ENCODE peak calls at places on chromosomes 7 and 10, in six cellular contexts. I is endodermal cell, T is body of pancreas, M is neural progenitor cell, G is H9, K is mucosa of descending colon. Z is an unnamed sample.

GRCh38 chr10:91090761-91091529 is 129.5 kb upstream of the PCGF5 start:
- DNase-seq in T (no peak), M (no peak), K (no peak), G (no peak), I (no peak), Z (no peak)

GRCh38 chr10:62248465-62248864 is 20.2 kb downstream of the RTKN2 start:
- DNase-seq in I (no peak), T (no peak), G (no peak), K (no peak), M (no peak), Z (no peak)

GRCh38 chr10:112548535-112549276 is 101.7 kb downstream of the VTI1A start:
- DNase-seq in I (no peak), T (no peak), M (no peak), K (no peak), G (no peak), Z (no peak)

GRCh38 chr10:104299031-104299904 is 30.3 kb downstream of the GSTO2 start:
- DNase-seq in M (no peak), K (no peak), T (no peak), G (no peak), I (no peak), Z (no peak)

GRCh38 chr10:36494386-36494785 is 631.0 kb upstream of the ANKRD30A start:
- DNase-seq in K (no peak), M (no peak), I (no peak), T (no peak), G (no peak), Z (no peak)

GRCh38 chr10:48582970-48583369 is 21.9 kb downstream of the ARHGAP22 start:
- DNase-seq in I (no peak), G (no peak), T (no peak), K (no peak), M (no peak), Z (no peak)

GRCh38 chr7:23530901-23531793 is 634 bp downstream of the TRA2A start:
- DNase-seq in G (peak; percentile 45), M (peak; percentile 72), T (peak; percentile 62), I (peak; percentile 72), K (peak; percentile 69), Z (peak; percentile 76)

GRCh38 chr7:151570366-151570915 is 50.7 kb upstream of the RHEB start:
- DNase-seq in G (no peak), M (no peak), K (no peak), I (no peak), T (no peak), Z (no peak)

GRCh38 chr7:35722054-35722849 is 27.3 kb upstream of the HERPUD2 start:
- DNase-seq in K (no peak), M (no peak), G (no peak), I (no peak), T (no peak), Z (no peak)

GRCh38 chr7:155581107-155581830 is 34.9 kb upstream of the CNPY1 start:
- DNase-seq in K (no peak), G (no peak), T (no peak), M (no peak), I (no peak), Z (no peak)

GRCh38 chr10:67603086-67603485 is 92.9 kb downstream of the CTNNA3 start:
- DNase-seq in M (no peak), G (no peak), K (no peak), T (no peak), I (no peak), Z (no peak)

GRCh38 chr10:36351159-36351558 is 709.1 kb upstream of the FZD8 start:
- DNase-seq in M (no peak), I (no peak), G (no peak), T (no peak), K (no peak), Z (no peak)

DNA sequence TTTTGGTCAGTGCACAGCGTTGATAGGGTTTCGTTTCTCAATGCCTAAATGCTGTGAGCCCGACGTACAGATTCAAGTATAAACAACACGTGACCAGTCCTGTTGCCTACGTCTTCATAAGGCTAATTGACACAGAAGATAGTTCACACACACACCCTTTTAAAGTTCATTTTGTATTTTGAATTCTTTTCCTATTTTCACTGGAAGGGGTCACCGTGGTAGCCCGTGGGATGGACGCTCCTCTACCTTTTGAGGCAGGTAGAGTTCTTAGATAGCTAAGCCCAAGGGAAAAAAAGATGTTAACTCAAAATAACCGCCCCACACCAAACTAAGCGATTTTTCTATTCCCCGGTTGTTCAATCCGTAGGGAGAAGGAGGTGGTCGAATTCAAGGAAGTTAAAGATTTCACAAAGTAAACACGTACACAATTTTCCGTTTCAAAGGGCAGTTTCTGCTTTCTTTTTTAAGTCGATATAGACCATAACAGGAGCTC is 961 bp downstream of the KBTBD2 start:
- DNase-seq in T (peak; percentile 29), I (peak; percentile 57), G (no peak), M (peak; percentile 21), K (no peak), Z (peak; percentile 27)
- H3K4me1 ChIP-seq in T (peaks cover 52% of the 10 kb centered on the region), I (peaks cover 13% of the 10 kb centered on the region), G (no peaks in the 10 kb centered on the region), M (peaks cover 14% of the 10 kb centered on the region), K (peaks cover 42% of the 10 kb centered on the region), Z (peaks cover 23% of the 10 kb centered on the region)

GRCh38 chr10:125066704-125067447 is 93.5 kb downstream of the CTBP2 start:
- DNase-seq in T (no peak), M (no peak), K (no peak), I (no peak), G (no peak), Z (no peak)

GRCh38 chr10:125067764-125068163 is 92.6 kb downstream of the CTBP2 start:
- DNase-seq in G (no peak), M (no peak), I (no peak), T (no peak), K (no peak), Z (no peak)

GRCh38 chr10:125062244-125063208 is 97.8 kb downstream of the CTBP2 start:
- DNase-seq in I (no peak), T (no peak), K (peak; percentile 35), G (no peak), M (no peak), Z (no peak)

GRCh38 chr10:125063256-125063945 is 97.0 kb downstream of the CTBP2 start:
- DNase-seq in I (no peak), G (no peak), T (no peak), K (peak; percentile 26), M (no peak), Z (no peak)

DNA sequence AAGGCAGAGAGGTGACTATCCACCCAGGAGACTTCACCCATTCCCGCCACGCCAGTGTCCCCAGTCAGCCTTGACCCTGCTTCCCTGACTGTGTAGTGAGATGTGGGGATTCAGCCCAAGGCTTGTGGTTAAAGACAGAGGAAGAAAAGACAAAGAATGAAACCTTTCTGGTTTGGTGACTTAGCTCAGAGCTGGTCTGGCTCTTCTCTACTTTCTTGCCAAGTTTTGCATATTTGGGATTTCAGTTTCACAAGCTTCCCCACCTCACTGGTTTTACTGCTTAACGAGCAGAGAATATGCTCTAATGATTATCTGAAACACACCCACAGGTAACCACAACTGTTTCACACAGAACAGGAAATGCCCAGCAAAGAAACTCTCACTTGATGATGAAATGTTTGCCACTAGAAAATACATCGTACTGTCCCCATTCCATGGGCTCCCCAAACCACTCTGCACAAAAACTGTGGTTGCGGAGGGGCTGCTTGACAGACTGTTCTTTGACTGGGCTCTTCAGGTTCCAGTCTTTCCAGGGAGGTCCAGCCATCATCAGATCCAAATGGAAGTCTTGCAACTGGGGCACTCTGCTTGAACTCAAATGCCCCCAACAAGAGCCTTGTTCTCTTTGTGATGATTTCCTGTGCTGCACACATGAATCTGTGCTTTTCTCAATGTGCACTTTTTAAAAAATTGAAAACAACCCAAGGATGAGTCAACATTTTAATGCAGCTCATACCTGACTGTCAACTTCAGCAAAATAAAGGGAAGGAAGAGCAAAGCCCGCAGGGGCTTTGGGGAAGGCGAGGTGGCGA is 95.5 kb downstream of the CTBP2 start:
- DNase-seq in K (peak; percentile 49), G (no peak), I (no peak), T (no peak), M (no peak), Z (peak; percentile 58)
- H3K4me1 ChIP-seq in K (peaks cover 51% of the 10 kb centered on the region), G (peaks cover 10% of the 10 kb centered on the region), I (no peaks in the 10 kb centered on the region), T (peaks cover 81% of the 10 kb centered on the region), M (peaks cover 14% of the 10 kb centered on the region), Z (peaks cover 76% of the 10 kb centered on the region)

GRCh38 chr10:26251925-26252324 is 35.4 kb downstream of the GAD2 start:
- DNase-seq in M (no peak), I (no peak), G (no peak), T (no peak), K (no peak), Z (no peak)
- H3K4me1 ChIP-seq in M (no peaks in the 10 kb centered on the region), I (no peaks in the 10 kb centered on the region), G (no peaks in the 10 kb centered on the region), T (no peaks in the 10 kb centered on the region), K (no peaks in the 10 kb centered on the region), Z (no peaks in the 10 kb centered on the region)

DNA sequence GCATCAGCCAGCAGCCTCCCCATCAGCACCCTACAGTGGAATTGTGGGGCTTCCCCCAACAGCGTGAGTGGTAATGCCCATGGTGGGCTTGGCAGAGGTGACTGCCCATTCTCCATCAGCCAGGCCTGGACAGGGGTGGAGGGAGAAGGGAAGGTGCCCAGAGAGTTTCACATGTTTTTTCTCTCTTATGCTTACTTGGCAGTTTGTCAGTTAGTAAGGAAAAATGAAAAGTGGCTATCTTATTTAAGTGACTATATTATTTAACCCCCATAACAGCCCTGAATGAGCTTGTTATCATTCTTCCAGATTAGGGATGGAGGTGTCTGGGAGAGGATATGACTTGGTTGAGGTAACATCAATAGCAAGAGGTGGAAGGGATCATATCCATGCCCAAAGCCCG is 921.7 kb downstream of the GRID1 start:
- DNase-seq in M (no peak), I (no peak), K (no peak), G (no peak), T (no peak), Z (no peak)
- H3K4me1 ChIP-seq in M (no peaks in the 10 kb centered on the region), I (no peaks in the 10 kb centered on the region), K (no peaks in the 10 kb centered on the region), G (no peaks in the 10 kb centered on the region), T (no peaks in the 10 kb centered on the region), Z (no peaks in the 10 kb centered on the region)

GRCh38 chr10:124695259-124695658 is 48.9 kb downstream of the FAM53B start:
- DNase-seq in M (no peak), T (no peak), G (no peak), K (no peak), I (no peak), Z (no peak)
- H3K4me1 ChIP-seq in M (peaks cover 14% of the 10 kb centered on the region), T (peaks cover 19% of the 10 kb centered on the region), G (no peaks in the 10 kb centered on the region), K (peaks cover 7% of the 10 kb centered on the region), I (no peaks in the 10 kb centered on the region), Z (no peaks in the 10 kb centered on the region)

GRCh38 chr10:75430000-75430763 is 1.2 kb upstream of the LRMDA start:
- DNase-seq in I (peak; percentile 77), T (peak; percentile 80), M (peak; percentile 94), K (peak; percentile 57), G (no peak), Z (peak; percentile 73)
- H3K4me1 ChIP-seq in I (peaks cover 11% of the 10 kb centered on the region), T (peaks cover 59% of the 10 kb centered on the region), M (peaks cover 51% of the 10 kb centered on the region), K (peaks cover 10% of the 10 kb centered on the region), G (no peaks in the 10 kb centered on the region), Z (peaks cover 43% of the 10 kb centered on the region)

GRCh38 chr10:17273403-17273802 is 45.4 kb downstream of the VIM start:
- DNase-seq in K (no peak), T (no peak), I (peak; percentile 49), M (no peak), G (no peak), Z (no peak)
- H3K4me1 ChIP-seq in K (no peaks in the 10 kb centered on the region), T (no peaks in the 10 kb centered on the region), I (no peaks in the 10 kb centered on the region), M (no peaks in the 10 kb centered on the region), G (no peaks in the 10 kb centered on the region), Z (no peaks in the 10 kb centered on the region)